ENCODE peak calls at places on chromosomes 4 and X, in seven cellular contexts. One of them, this sample, is unnamed.

GRCh38 chr4:92825785-92826184 is 522.0 kb downstream of the GRID2 start:
- DNase-seq in foreskin keratinocyte: no peak
- DNase-seq in NB4: no peak
- DNase-seq in HT1080: no peak
- DNase-seq in amniotic stem cell: no peak
- DNase-seq in bronchial epithelial cell: no peak
- DNase-seq in stimulated activated CD8-positive, alpha-beta memory T cell treated with anti-CD3 and anti-CD28 coated beads, Interleukin-2, amount 100 ng/mL, for 48 hours: no peak
- DNase-seq in this sample: no peak

GRCh38 chrX:68978211-68978780 is 149.5 kb downstream of the EFNB1 start:
- DNase-seq in foreskin keratinocyte: no peak
- DNase-seq in NB4: no peak
- DNase-seq in HT1080: no peak
- DNase-seq in amniotic stem cell: no peak
- DNase-seq in bronchial epithelial cell: no peak
- DNase-seq in stimulated activated CD8-positive, alpha-beta memory T cell treated with anti-CD3 and anti-CD28 coated beads, Interleukin-2, amount 100 ng/mL, for 48 hours: no peak
- DNase-seq in this sample: no peak

GRCh38 chrX:107871136-107871535 is 45.5 kb downstream of the MID2 start:
- DNase-seq in foreskin keratinocyte: no peak
- DNase-seq in NB4: no peak
- DNase-seq in HT1080: no peak
- DNase-seq in amniotic stem cell: no peak
- DNase-seq in bronchial epithelial cell: no peak
- DNase-seq in stimulated activated CD8-positive, alpha-beta memory T cell treated with anti-CD3 and anti-CD28 coated beads, Interleukin-2, amount 100 ng/mL, for 48 hours: no peak
- DNase-seq in this sample: no peak

GRCh38 chr4:71772592-71772991 is 11.3 kb downstream of the GC start:
- DNase-seq in foreskin keratinocyte: no peak
- DNase-seq in NB4: no peak
- DNase-seq in HT1080: no peak
- DNase-seq in amniotic stem cell: no peak
- DNase-seq in bronchial epithelial cell: peak; percentile 23
- DNase-seq in stimulated activated CD8-positive, alpha-beta memory T cell treated with anti-CD3 and anti-CD28 coated beads, Interleukin-2, amount 100 ng/mL, for 48 hours: no peak
- DNase-seq in this sample: no peak

GRCh38 chr4:102564399-102564921 is 63.3 kb downstream of the NFKB1 start:
- DNase-seq in foreskin keratinocyte: peak; percentile 77
- DNase-seq in NB4: peak; percentile 77
- DNase-seq in HT1080: peak; percentile 73
- DNase-seq in amniotic stem cell: no peak
- DNase-seq in bronchial epithelial cell: peak; percentile 86
- DNase-seq in stimulated activated CD8-positive, alpha-beta memory T cell treated with anti-CD3 and anti-CD28 coated beads, Interleukin-2, amount 100 ng/mL, for 48 hours: peak; percentile 16
- DNase-seq in this sample: no peak

GRCh38 chr4:94621491-94622080 is 136.2 kb upstream of the BMPR1B start:
- DNase-seq in foreskin keratinocyte: no peak
- DNase-seq in NB4: peak; percentile 44
- DNase-seq in HT1080: peak; percentile 7
- DNase-seq in amniotic stem cell: peak; percentile 24
- DNase-seq in bronchial epithelial cell: peak; percentile 58
- DNase-seq in stimulated activated CD8-positive, alpha-beta memory T cell treated with anti-CD3 and anti-CD28 coated beads, Interleukin-2, amount 100 ng/mL, for 48 hours: no peak
- DNase-seq in this sample: no peak

GRCh38 chrX:155747520-155747919 is 133.6 kb upstream of the VAMP7 start:
- DNase-seq in foreskin keratinocyte: peak; percentile 9
- DNase-seq in NB4: no peak
- DNase-seq in HT1080: peak; percentile 30
- DNase-seq in amniotic stem cell: no peak
- DNase-seq in bronchial epithelial cell: peak; percentile 63
- DNase-seq in stimulated activated CD8-positive, alpha-beta memory T cell treated with anti-CD3 and anti-CD28 coated beads, Interleukin-2, amount 100 ng/mL, for 48 hours: no peak
- DNase-seq in this sample: no peak

GRCh38 chr4:164847967-164848649 is 28.9 kb upstream of the APELA start:
- DNase-seq in foreskin keratinocyte: no peak
- DNase-seq in NB4: no peak
- DNase-seq in HT1080: no peak
- DNase-seq in amniotic stem cell: no peak
- DNase-seq in bronchial epithelial cell: no peak
- DNase-seq in stimulated activated CD8-positive, alpha-beta memory T cell treated with anti-CD3 and anti-CD28 coated beads, Interleukin-2, amount 100 ng/mL, for 48 hours: no peak
- DNase-seq in this sample: no peak

GRCh38 chrX:108122748-108123147 is 31.2 kb downstream of the ATG4A start:
- DNase-seq in foreskin keratinocyte: peak; percentile 68
- DNase-seq in NB4: no peak
- DNase-seq in HT1080: no peak
- DNase-seq in amniotic stem cell: no peak
- DNase-seq in bronchial epithelial cell: peak; percentile 83
- DNase-seq in stimulated activated CD8-positive, alpha-beta memory T cell treated with anti-CD3 and anti-CD28 coated beads, Interleukin-2, amount 100 ng/mL, for 48 hours: no peak
- DNase-seq in this sample: no peak

GRCh38 chrX:74232859-74233258 is 71.1 kb upstream of the ZCCHC13 start:
- DNase-seq in foreskin keratinocyte: peak; percentile 12
- DNase-seq in NB4: no peak
- DNase-seq in HT1080: peak; percentile 17
- DNase-seq in amniotic stem cell: no peak
- DNase-seq in bronchial epithelial cell: peak; percentile 35
- DNase-seq in stimulated activated CD8-positive, alpha-beta memory T cell treated with anti-CD3 and anti-CD28 coated beads, Interleukin-2, amount 100 ng/mL, for 48 hours: no peak
- DNase-seq in this sample: no peak

This sample was measured in anterior cingulate cortex.